ENCODE peak calls at places on chromosome 19, in ten cellular contexts. F is cardiac muscle cell; J is epithelial cell of esophagus; S is AG04450; B is fibroblast of pulmonary artery; D is PC-9; O is CD4-positive, alpha-beta T cell; U is neural crest cell; X is upper lobe of right lung; E is osteoblast. K is an unnamed sample.

GRCh38 chr19:56868446-56868845 is 27.9 kb upstream of the PEG3 start:
- DNase-seq in F (no peak), J (no peak), S (no peak), B (no peak), D (no peak), O (no peak), U (no peak), X (no peak), E (no peak), K (no peak)

GRCh38 chr19:42461700-42462324 is 19.1 kb upstream of the CXCL17 start:
- DNase-seq in F (no peak), J (no peak), S (no peak), B (no peak), D (no peak), O (no peak), U (no peak), X (no peak), E (no peak), K (no peak)

GRCh38 chr19:18262917-18263316 is 11.3 kb downstream of the IQCN start:
- DNase-seq in F (peak), J (no peak), S (no peak), B (no peak), D (no peak), O (no peak), U (no peak), X (no peak), E (peak), K (no peak)

GRCh38 chr19:33458807-33459206 is 62.8 kb downstream of the PEPD start:
- DNase-seq in F (no peak), J (no peak), S (no peak), B (no peak), D (no peak), O (no peak), U (no peak), X (no peak), E (no peak), K (no peak)

GRCh38 chr19:1057185-1057857 is 9.6 kb upstream of the ARHGAP45 start:
- DNase-seq in F (peak), J (peak), S (no peak), B (peak), D (peak), O (no peak), U (no peak), X (no peak), E (no peak), K (no peak)

GRCh38 chr19:29745253-29745652 is 30.2 kb upstream of the C19orf12 start:
- DNase-seq in F (no peak), J (no peak), S (no peak), B (no peak), D (no peak), O (no peak), U (no peak), X (no peak), E (no peak), K (no peak)

GRCh38 chr19:50796634-50797428 is 6.6 kb downstream of the ACP4 start:
- DNase-seq in F (no peak), J (no peak), S (no peak), B (no peak), D (no peak), O (no peak), U (no peak), X (no peak), E (peak), K (no peak)

GRCh38 chr19:33868076-33868735 is 71.5 kb downstream of the KCTD15 start:
- DNase-seq in F (peak), J (no peak), S (no peak), B (no peak), D (no peak), O (no peak), U (no peak), X (no peak), E (no peak), K (no peak)

GRCh38 chr19:32566246-32566830 is 14.7 kb upstream of the PDCD5 start:
- DNase-seq in F (peak), J (no peak), S (no peak), B (no peak), D (no peak), O (no peak), U (no peak), X (no peak), E (peak), K (no peak)

GRCh38 chr19:4130635-4131438 is 6.9 kb upstream of the MAP2K2 start:
- DNase-seq in F (peak), J (peak), S (peak), B (peak), D (peak), O (no peak), U (no peak), X (no peak), E (peak), K (peak)

GRCh38 chr19:33660426-33661160 is 38.8 kb downstream of the CHST8 start:
- DNase-seq in F (no peak), J (no peak), S (no peak), B (no peak), D (no peak), O (no peak), U (no peak), X (no peak), E (no peak), K (no peak)

GRCh38 chr19:46471116-46471733 is at the start of gene PNMA8A:
- DNase-seq in F (peak), J (no peak), S (no peak), B (peak), D (no peak), O (no peak), U (peak), X (peak), E (peak), K (no peak)

GRCh38 chr19:582497-583197 is 7.0 kb upstream of the HCN2 start:
- DNase-seq in F (peak), J (no peak), S (no peak), B (no peak), D (no peak), O (no peak), U (no peak), X (no peak), E (peak), K (no peak)

GRCh38 chr19:54114340-54114826 is 1.1 kb downstream of the TFPT start:
- DNase-seq in F (peak), J (peak), S (no peak), B (peak), D (no peak), O (peak), U (no peak), X (peak), E (peak), K (no peak)

GRCh38 chr19:31354316-31354715 is 5.1 kb upstream of the TSHZ3 start:
- DNase-seq in F (no peak), J (no peak), S (no peak), B (no peak), D (no peak), O (no peak), U (no peak), X (no peak), E (no peak), K (no peak)

GRCh38 chr19:16042533-16043085 is 33.7 kb upstream of the TPM4 start:
- DNase-seq in F (no peak), J (no peak), S (no peak), B (peak), D (no peak), O (no peak), U (no peak), X (no peak), E (peak), K (no peak)
- TF ChIP-seq CTCF in F (no peak), J (no peak), S (no peak), B (no peak), D (no peak), O (no peak), U (no peak), X (no peak), E (no peak), K (no peak)

DNA sequence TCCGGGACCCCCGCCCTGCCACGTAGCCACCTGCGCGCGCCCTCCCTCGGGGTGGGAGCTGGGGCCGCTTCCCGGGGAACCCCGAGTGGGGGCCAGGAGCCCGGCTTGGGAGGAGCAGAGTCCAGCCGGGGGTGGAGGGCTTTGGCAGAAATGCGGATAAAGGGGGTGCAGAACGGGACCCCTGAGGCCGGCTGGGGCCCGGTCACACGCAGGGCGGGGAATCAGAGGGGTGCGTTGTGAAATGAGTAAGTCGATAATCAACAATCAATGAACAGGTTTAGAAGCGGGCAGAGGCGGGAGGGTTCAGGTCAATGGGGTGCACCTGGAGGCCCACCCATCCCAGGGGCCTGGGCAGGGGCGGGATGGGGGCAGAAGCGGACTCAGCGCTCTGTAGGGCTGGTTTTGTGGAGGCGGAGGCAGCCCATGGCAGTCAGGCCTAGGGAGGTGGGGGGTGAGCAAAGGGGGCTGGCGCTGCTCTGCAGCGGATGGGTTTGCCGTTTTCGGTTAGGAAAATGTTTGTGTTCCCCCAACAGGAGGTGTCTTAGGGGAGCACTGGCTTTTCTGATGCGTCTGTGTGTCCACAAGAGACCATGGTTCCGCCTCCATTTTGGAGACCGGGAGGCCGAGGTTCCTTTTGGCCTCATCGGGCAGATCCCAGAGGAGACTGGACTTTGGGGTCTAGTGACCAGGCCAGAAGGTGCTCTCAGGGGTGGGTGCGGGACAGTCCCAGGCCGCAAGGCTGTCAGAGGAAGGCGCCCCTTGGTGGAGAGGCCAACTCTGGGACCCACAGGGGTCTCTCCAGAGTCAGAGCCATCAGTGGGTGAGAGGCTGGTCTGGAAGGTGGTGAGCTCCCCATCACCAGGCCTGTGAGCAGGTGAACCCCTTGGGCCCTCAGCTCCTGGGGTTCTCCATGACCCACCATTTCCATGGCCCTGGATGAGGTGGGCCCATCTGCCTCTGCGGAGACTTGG is 683 bp upstream of the DIRAS1 start:
- DNase-seq in F (no peak), J (no peak), S (no peak), B (no peak), D (no peak), O (no peak), U (no peak), X (no peak), E (peak), K (no peak)
- TF ChIP-seq CTCF in F (no peak), J (no peak), S (no peak), B (no peak), D (no peak), O (no peak), U (no peak), X (no peak), E (no peak), K (no peak)

GRCh38 chr19:39802958-39803357 is 24.3 kb downstream of the LEUTX start:
- DNase-seq in F (no peak), J (peak), S (no peak), B (no peak), D (no peak), O (no peak), U (no peak), X (no peak), E (no peak), K (no peak)

GRCh38 chr19:39796000-39796498 is 17.4 kb downstream of the LEUTX start:
- DNase-seq in F (no peak), J (no peak), S (no peak), B (no peak), D (no peak), O (no peak), U (no peak), X (no peak), E (no peak), K (no peak)

GRCh38 chr19:39795001-39795400 is 16.3 kb downstream of the LEUTX start:
- DNase-seq in F (no peak), J (no peak), S (no peak), B (no peak), D (no peak), O (no peak), U (no peak), X (no peak), E (no peak), K (no peak)

GRCh38 chr19:39792999-39793546 is 14.4 kb downstream of the LEUTX start:
- DNase-seq in F (peak), J (peak), S (peak), B (peak), D (peak), O (peak), U (peak), X (peak), E (peak), K (peak)

DNA sequence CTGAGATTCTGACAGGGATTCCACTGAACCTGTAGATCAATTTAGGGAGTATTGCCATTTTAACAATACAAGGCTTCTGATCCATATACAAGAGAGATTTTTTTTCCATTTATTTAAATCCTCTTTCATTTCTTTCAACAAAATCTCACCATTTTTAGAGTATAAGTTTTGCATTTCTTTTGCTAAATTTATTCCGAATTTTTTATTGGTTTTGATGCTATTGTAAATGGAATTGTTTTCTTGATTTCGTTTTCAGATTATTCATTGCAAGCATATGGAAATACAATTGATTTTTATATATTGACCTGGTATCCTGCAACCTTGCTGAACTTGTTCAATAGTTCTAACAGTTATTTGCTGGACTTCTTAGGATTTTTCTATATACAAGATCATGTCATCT is 18.4 kb downstream of the LEUTX start:
- DNase-seq in F (no peak), J (no peak), S (no peak), B (no peak), D (no peak), O (no peak), U (no peak), X (no peak), E (no peak), K (no peak)
- TF ChIP-seq CTCF in F (no peak), J (no peak), S (no peak), B (no peak), D (no peak), O (no peak), U (no peak), X (no peak), E (no peak), K (no peak)

GRCh38 chr19:9427941-9428340 is 7.4 kb downstream of the ZNF266 start:
- DNase-seq in F (no peak), J (no peak), S (no peak), B (no peak), D (no peak), O (no peak), U (no peak), X (no peak), E (no peak), K (no peak)

GRCh38 chr19:9436358-9436757 is 985 bp upstream of the ZNF266 start:
- DNase-seq in F (no peak), J (no peak), S (no peak), B (no peak), D (no peak), O (no peak), U (no peak), X (no peak), E (no peak), K (no peak)

GRCh38 chr19:9430444-9430843 is 4.9 kb downstream of the ZNF266 start:
- DNase-seq in F (no peak), J (no peak), S (no peak), B (no peak), D (no peak), O (no peak), U (no peak), X (no peak), E (no peak), K (no peak)

GRCh38 chr19:9435279-9436268 is at the start of gene ZNF266:
- DNase-seq in F (peak), J (peak), S (peak), B (peak), D (peak), O (peak), U (peak), X (peak), E (peak), K (peak)

DNA sequence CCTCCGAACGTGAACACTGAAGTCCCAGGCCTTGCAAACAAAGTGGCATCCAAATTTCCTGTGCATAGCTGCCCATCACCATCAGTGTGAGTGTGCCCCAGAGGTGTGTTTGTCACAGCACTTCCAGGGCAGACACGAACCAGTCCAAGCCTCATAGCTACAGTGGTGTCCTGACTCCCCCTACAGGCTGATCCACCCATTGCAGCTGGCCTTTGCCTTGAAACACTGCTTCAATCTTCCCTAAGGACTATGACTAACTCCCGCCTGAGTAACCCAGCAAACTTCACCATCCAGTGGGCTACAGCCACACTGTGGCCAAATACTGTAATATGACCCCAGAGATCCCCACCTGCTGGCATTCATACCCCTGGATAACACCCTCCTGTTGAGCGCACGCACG is 3.9 kb downstream of the ZNF266 start:
- DNase-seq in F (peak), J (peak), S (no peak), B (no peak), D (peak), O (peak), U (peak), X (no peak), E (no peak), K (no peak)
- TF ChIP-seq CTCF in F (peak), J (peak), S (peak), B (peak), D (peak), O (peak), U (peak), X (peak), E (peak), K (peak)

K was measured in AG04449.